ENCODE peak calls at places on chromosomes 6 and 20, in six cellular contexts. R, I, Q, H, S and E are unnamed samples.

GRCh38 chr20:8782804-8783203 is 286.1 kb upstream of the PLCB4 start:
- DNase-seq in R (peak; percentile 44), I (no peak), H (peak; percentile 26), Q (no peak), S (no peak), E (no peak)

GRCh38 chr6:20444786-20445271 is 43.1 kb downstream of the E2F3 start:
- DNase-seq in Q (no peak), R (no peak), S (no peak), H (no peak), I (no peak), E (no peak)

GRCh38 chr6:52285174-52286068 is 879 bp upstream of the MCM3 start:
- DNase-seq in Q (peak; percentile 13), I (no peak), R (no peak), S (no peak), H (no peak), E (no peak)

GRCh38 chr6:108653864-108654402 is 93.2 kb downstream of the FOXO3 start:
- DNase-seq in R (peak; percentile 64), S (no peak), Q (no peak), H (peak; percentile 51), I (no peak), E (no peak)

GRCh38 chr20:61805781-61806180 is 259.9 kb downstream of the TAF4 start:
- DNase-seq in S (no peak), I (no peak), Q (no peak), H (no peak), R (no peak), E (no peak)

GRCh38 chr20:22333885-22334545 is 250.4 kb downstream of the FOXA2 start:
- DNase-seq in S (no peak), I (peak; percentile 38), Q (peak; percentile 10), R (peak; percentile 39), H (peak; percentile 8), E (peak; percentile 18)

GRCh38 chr6:2665169-2666070 is 85.3 kb downstream of the MYLK4 start:
- DNase-seq in H (peak; percentile 59), Q (no peak), R (peak; percentile 55), S (no peak), I (no peak), E (no peak)

GRCh38 chr20:35171438-35171752 is 477 bp upstream of the PROCR start:
- DNase-seq in I (no peak), H (no peak), S (no peak), Q (no peak), R (no peak), E (no peak)

GRCh38 chr6:33697845-33698244 is 13.7 kb downstream of the UQCC2 start:
- DNase-seq in I (no peak), S (no peak), R (no peak), H (no peak), Q (no peak), E (no peak)

GRCh38 chr6:23329091-23329490 is 759.7 kb downstream of the HDGFL1 start:
- DNase-seq in R (no peak), I (no peak), H (no peak), Q (no peak), S (no peak), E (no peak)

GRCh38 chr6:44309092-44309491 is 4.1 kb downstream of the AARS2 start:
- DNase-seq in H (peak; percentile 76), I (no peak), Q (no peak), R (peak; percentile 81), S (peak; percentile 30), E (no peak)

GRCh38 chr6:130620338-130620781 is 206.8 kb upstream of the SMLR1 start:
- DNase-seq in S (no peak), H (peak; percentile 53), R (peak; percentile 62), I (no peak), Q (no peak), E (no peak)

GRCh38 chr20:56710577-56711465 is 81.7 kb downstream of the TFAP2C start:
- DNase-seq in R (peak; percentile 76), Q (no peak), S (no peak), H (peak; percentile 71), I (peak; percentile 6), E (no peak)

GRCh38 chr6:111591901-111592461 is 13.7 kb downstream of the TRAF3IP2 start:
- DNase-seq in Q (peak; percentile 78), H (peak; percentile 69), R (peak; percentile 75), I (no peak), S (peak; percentile 76), E (peak; percentile 59)

GRCh38 chr6:5726976-5727718 is 279.6 kb downstream of the NRN1 start:
- DNase-seq in I (no peak), R (peak; percentile 25), H (peak; percentile 10), Q (peak; percentile 33), S (no peak), E (no peak)
- H3K4me3 ChIP-seq in I (no peak overlapping the region), R (no peak overlapping the region), H (no peak overlapping the region), Q (no peak overlapping the region), S (no peak overlapping the region), E (no peak overlapping the region)

GRCh38 chr20:44803383-44803941 is 6.9 kb downstream of the RIMS4 start:
- DNase-seq in R (no peak), Q (no peak), I (no peak), S (no peak), H (no peak), E (no peak)

GRCh38 chr20:44799691-44800090 is 10.7 kb downstream of the RIMS4 start:
- DNase-seq in R (no peak), H (no peak), I (no peak), Q (no peak), S (no peak), E (no peak)

GRCh38 chr20:44796758-44797457 is 13.4 kb downstream of the RIMS4 start:
- DNase-seq in S (no peak), I (no peak), R (no peak), Q (no peak), H (no peak), E (no peak)

GRCh38 chr20:44802702-44803101 is 7.6 kb downstream of the RIMS4 start:
- DNase-seq in R (no peak), Q (no peak), I (no peak), S (no peak), H (no peak), E (no peak)

GRCh38 chr20:44800398-44801046 is 9.8 kb downstream of the RIMS4 start:
- DNase-seq in S (no peak), R (no peak), Q (no peak), H (no peak), I (no peak), E (no peak)
- TF ChIP-seq CTCF in S (no peak), R (no peak), Q (no peak), H (no peak), I (peak; percentile 51), E (peak; percentile 13)

DNA sequence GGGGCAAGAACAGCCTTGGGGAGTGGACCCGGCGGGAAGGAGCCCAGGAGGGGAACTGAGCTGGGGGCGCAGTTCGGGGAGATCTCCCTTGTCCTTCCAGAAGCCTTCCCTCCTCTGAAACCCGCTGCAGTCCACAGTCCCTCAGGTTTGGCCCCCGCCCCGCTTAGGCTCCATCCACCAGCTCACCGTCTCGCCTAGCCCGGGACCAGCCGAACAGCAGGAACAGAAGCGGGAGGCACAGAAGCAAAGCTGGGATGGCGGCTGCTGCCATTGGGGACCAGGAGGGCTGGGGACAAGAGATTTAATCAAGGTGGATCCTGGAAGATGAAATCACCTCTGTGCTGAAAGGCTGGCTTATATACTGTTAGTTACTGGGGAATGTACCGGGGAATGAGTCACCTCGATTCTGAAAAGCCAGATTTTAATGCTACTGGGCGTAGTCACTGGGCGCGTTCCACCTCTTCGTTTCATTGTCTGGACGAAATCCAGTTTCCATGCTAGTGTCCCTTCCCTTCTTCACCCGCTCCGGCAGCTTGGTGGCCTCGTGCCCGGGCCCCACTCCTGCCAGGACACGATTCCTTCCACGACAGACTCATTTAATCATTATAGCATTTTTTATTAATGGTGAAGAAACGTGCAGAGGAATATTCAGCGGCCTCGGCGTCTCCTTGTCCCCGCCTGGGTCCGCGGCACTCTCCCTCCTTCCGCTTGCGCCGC is at the start of gene RAET1L:
- DNase-seq in I (peak; percentile 65), R (peak; percentile 70), S (peak; percentile 57), H (peak; percentile 59), Q (peak; percentile 8), E (peak; percentile 63)
- H3K4me3 ChIP-seq in I (peak within 1 kb of the TSS; percentile 43), R (peak within 1 kb of the TSS; percentile 47), S (peak within 1 kb of the TSS; percentile 55), H (peak within 1 kb of the TSS; percentile 47), Q (peak within 1 kb of the TSS; percentile 20), E (peak within 1 kb of the TSS; percentile 4)

GRCh38 chr6:37344308-37344707 is 9.5 kb upstream of the RNF8 start:
- DNase-seq in S (no peak), Q (no peak), R (no peak), I (no peak), H (no peak), E (no peak)

GRCh38 chr6:37351027-37351426 is 2.8 kb upstream of the RNF8 start:
- DNase-seq in Q (no peak), R (no peak), I (no peak), S (no peak), H (no peak), E (no peak)

GRCh38 chr6:37343248-37343647 is 10.5 kb upstream of the RNF8 start:
- DNase-seq in R (no peak), Q (no peak), H (no peak), I (no peak), S (no peak), E (no peak)

GRCh38 chr6:37352384-37352783 is 1.4 kb upstream of the RNF8 start:
- DNase-seq in Q (no peak), H (no peak), S (no peak), R (no peak), I (no peak), E (no peak)

DNA sequence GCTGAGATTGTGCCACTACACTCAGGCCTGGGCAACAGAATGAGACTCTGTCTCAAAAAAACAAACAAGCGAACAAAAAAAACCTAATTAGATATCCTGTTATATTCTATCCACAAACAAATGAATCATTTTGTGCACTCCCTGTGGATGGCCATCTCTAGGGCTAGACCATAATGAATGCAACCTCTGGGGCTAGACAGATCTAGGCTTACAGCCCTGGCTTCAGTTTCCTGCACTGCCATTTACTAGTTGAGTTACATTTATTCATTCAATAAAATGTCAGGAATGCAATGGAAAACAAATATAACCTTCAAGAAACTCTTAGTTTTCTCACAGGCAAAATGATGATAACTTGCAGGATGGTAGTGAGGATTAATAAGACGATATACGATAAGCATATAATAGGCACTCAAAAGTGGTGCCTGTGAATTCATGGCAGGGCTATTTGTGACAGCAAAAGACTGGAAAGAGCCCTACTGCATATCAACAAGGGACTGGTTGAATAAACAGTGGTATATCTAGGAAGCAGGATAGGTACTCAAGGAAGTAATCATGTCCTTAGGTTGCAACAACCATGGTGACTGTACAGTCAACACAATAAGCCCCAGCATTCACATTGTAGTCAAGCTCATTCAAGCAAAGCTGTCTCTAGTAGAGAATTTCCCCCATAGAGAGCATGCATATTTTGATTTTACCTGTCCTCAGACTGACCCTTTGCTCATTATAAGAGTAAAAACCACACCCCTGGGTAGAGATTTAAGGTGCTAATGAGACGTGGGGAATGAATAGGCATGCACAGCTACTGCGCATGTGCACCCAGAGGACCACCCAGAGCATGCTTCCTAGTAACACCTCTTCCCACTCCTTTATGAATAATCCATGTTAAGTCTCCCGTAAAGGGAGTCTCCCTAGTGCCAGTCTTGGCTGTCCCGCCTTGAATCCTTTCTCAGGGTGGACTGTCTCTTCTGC is 6.3 kb upstream of the RNF8 start:
- DNase-seq in H (no peak), R (no peak), S (no peak), Q (no peak), I (no peak), E (no peak)
- TF ChIP-seq CTCF in H (no peak), R (no peak), S (no peak), Q (no peak), I (no peak), E (no peak)

GRCh38 chr20:44218441-44218840 is 7.9 kb upstream of the OSER1 start:
- DNase-seq in I (no peak), R (no peak), S (no peak), H (no peak), Q (no peak), E (no peak)
- H3K4me3 ChIP-seq in I (no peak overlapping the region), R (no peak overlapping the region), S (no peak overlapping the region), H (no peak overlapping the region), Q (no peak overlapping the region), E (no peak overlapping the region)